ENCODE peak calls at places on chromosomes 1 and 21, in nine cellular contexts. One of them, this sample, is unnamed. For H3K4me1, the result is how much of the 10 kb centered on the place peaks cover.

GRCh38 chr1:93395195-93395594 is 49.5 kb downstream of the DR1 start:
- DNase-seq in GM23338: no peak
- DNase-seq in HepG2: peak
- DNase-seq in stomach: no peak
- DNase-seq in tibial artery: no peak
- DNase-seq in CD8-positive, alpha-beta T cell: no peak
- DNase-seq in breast epithelium: no peak
- DNase-seq in mesendoderm: peak
- DNase-seq in ovary: no peak
- DNase-seq in this sample: no peak

GRCh38 chr1:94529416-94529815 is 12.1 kb downstream of the F3 start:
- DNase-seq in GM23338: no peak
- DNase-seq in HepG2: no peak
- DNase-seq in stomach: no peak
- DNase-seq in tibial artery: no peak
- DNase-seq in CD8-positive, alpha-beta T cell: no peak
- DNase-seq in breast epithelium: no peak
- DNase-seq in mesendoderm: no peak
- DNase-seq in ovary: no peak
- DNase-seq in this sample: no peak

GRCh38 chr1:30798389-30798951 is 40.9 kb upstream of the LAPTM5 start:
- DNase-seq in GM23338: no peak
- DNase-seq in HepG2: no peak
- DNase-seq in stomach: peak
- DNase-seq in tibial artery: peak
- DNase-seq in CD8-positive, alpha-beta T cell: no peak
- DNase-seq in breast epithelium: no peak
- DNase-seq in mesendoderm: no peak
- DNase-seq in ovary: no peak
- DNase-seq in this sample: no peak

GRCh38 chr1:151533870-151534269 is 6.2 kb upstream of the TUFT1 start:
- DNase-seq in GM23338: no peak
- DNase-seq in HepG2: no peak
- DNase-seq in stomach: no peak
- DNase-seq in tibial artery: no peak
- DNase-seq in CD8-positive, alpha-beta T cell: no peak
- DNase-seq in breast epithelium: no peak
- DNase-seq in mesendoderm: no peak
- DNase-seq in ovary: no peak
- DNase-seq in this sample: no peak

GRCh38 chr1:209349372-209350324 is 233.9 kb upstream of the CAMK1G start:
- DNase-seq in GM23338: no peak
- DNase-seq in HepG2: no peak
- DNase-seq in stomach: no peak
- DNase-seq in tibial artery: no peak
- DNase-seq in CD8-positive, alpha-beta T cell: no peak
- DNase-seq in breast epithelium: no peak
- DNase-seq in mesendoderm: peak
- DNase-seq in ovary: no peak
- DNase-seq in this sample: no peak

GRCh38 chr1:65059930-65060538 is 88.0 kb upstream of the AK4 start:
- DNase-seq in GM23338: peak
- DNase-seq in HepG2: peak
- DNase-seq in stomach: no peak
- DNase-seq in tibial artery: no peak
- DNase-seq in CD8-positive, alpha-beta T cell: no peak
- DNase-seq in breast epithelium: no peak
- DNase-seq in mesendoderm: peak
- DNase-seq in ovary: no peak
- DNase-seq in this sample: no peak

GRCh38 chr1:63693956-63694607 is 79.7 kb upstream of the ROR1 start:
- DNase-seq in GM23338: no peak
- DNase-seq in HepG2: no peak
- DNase-seq in stomach: no peak
- DNase-seq in tibial artery: no peak
- DNase-seq in CD8-positive, alpha-beta T cell: no peak
- DNase-seq in breast epithelium: no peak
- DNase-seq in mesendoderm: no peak
- DNase-seq in ovary: no peak
- DNase-seq in this sample: no peak

GRCh38 chr1:157025321-157025720 is 20.2 kb downstream of the ARHGEF11 start:
- DNase-seq in GM23338: no peak
- DNase-seq in HepG2: no peak
- DNase-seq in stomach: no peak
- DNase-seq in tibial artery: no peak
- DNase-seq in CD8-positive, alpha-beta T cell: no peak
- DNase-seq in breast epithelium: no peak
- DNase-seq in mesendoderm: no peak
- DNase-seq in ovary: no peak
- DNase-seq in this sample: no peak

GRCh38 chr21:39095681-39096080 is 87.6 kb downstream of the PSMG1 start:
- DNase-seq in GM23338: no peak
- DNase-seq in HepG2: no peak
- DNase-seq in stomach: no peak
- DNase-seq in tibial artery: no peak
- DNase-seq in CD8-positive, alpha-beta T cell: no peak
- DNase-seq in breast epithelium: no peak
- DNase-seq in mesendoderm: no peak
- DNase-seq in ovary: no peak
- DNase-seq in this sample: no peak
- H3K4me1 ChIP-seq in GM23338: under half
- H3K4me1 ChIP-seq in HepG2: half or more
- H3K4me1 ChIP-seq in stomach: under half
- H3K4me1 ChIP-seq in tibial artery: under half
- H3K4me1 ChIP-seq in CD8-positive, alpha-beta T cell: under half
- H3K4me1 ChIP-seq in breast epithelium: under half
- H3K4me1 ChIP-seq in mesendoderm: under half
- H3K4me1 ChIP-seq in ovary: under half
- H3K4me1 ChIP-seq in this sample: under half

GRCh38 chr1:178933709-178934573 is 63.1 kb upstream of the ANGPTL1 start:
- DNase-seq in GM23338: no peak
- DNase-seq in HepG2: no peak
- DNase-seq in stomach: no peak
- DNase-seq in tibial artery: no peak
- DNase-seq in CD8-positive, alpha-beta T cell: no peak
- DNase-seq in breast epithelium: no peak
- DNase-seq in mesendoderm: no peak
- DNase-seq in ovary: no peak
- DNase-seq in this sample: no peak

GRCh38 chr1:178935610-178936009 is 64.7 kb upstream of the ANGPTL1 start:
- DNase-seq in GM23338: no peak
- DNase-seq in HepG2: no peak
- DNase-seq in stomach: no peak
- DNase-seq in tibial artery: no peak
- DNase-seq in CD8-positive, alpha-beta T cell: peak
- DNase-seq in breast epithelium: no peak
- DNase-seq in mesendoderm: no peak
- DNase-seq in ovary: no peak
- DNase-seq in this sample: no peak

GRCh38 chr1:178932966-178933603 is 62.2 kb upstream of the ANGPTL1 start:
- DNase-seq in GM23338: no peak
- DNase-seq in HepG2: no peak
- DNase-seq in stomach: no peak
- DNase-seq in tibial artery: no peak
- DNase-seq in CD8-positive, alpha-beta T cell: no peak
- DNase-seq in breast epithelium: no peak
- DNase-seq in mesendoderm: no peak
- DNase-seq in ovary: no peak
- DNase-seq in this sample: no peak

GRCh38 chr1:178932552-178932906 is 61.7 kb upstream of the ANGPTL1 start:
- DNase-seq in GM23338: no peak
- DNase-seq in HepG2: no peak
- DNase-seq in stomach: no peak
- DNase-seq in tibial artery: no peak
- DNase-seq in CD8-positive, alpha-beta T cell: no peak
- DNase-seq in breast epithelium: no peak
- DNase-seq in mesendoderm: no peak
- DNase-seq in ovary: no peak
- DNase-seq in this sample: no peak

DNA sequence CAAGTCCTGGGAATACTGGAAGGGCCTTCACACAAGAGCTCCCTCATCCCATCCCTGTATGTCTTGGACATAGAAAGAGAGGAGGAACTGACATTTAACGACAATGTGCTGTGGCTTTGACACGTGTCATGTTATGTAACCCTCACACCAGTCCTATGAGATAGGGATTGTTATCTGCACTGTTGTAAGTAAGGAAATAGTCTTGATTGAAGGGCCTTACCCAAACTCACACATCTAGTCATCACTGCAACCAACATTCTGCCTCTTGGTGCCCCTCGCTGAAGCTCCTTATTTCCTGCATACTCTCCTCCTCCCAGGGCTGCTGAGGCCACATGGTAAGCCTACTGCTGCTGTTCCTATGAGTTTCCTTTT is 63.7 kb upstream of the ANGPTL1 start:
- DNase-seq in GM23338: no peak
- DNase-seq in HepG2: no peak
- DNase-seq in stomach: no peak
- DNase-seq in tibial artery: no peak
- DNase-seq in CD8-positive, alpha-beta T cell: no peak
- DNase-seq in breast epithelium: no peak
- DNase-seq in mesendoderm: no peak
- DNase-seq in ovary: no peak
- DNase-seq in this sample: no peak
- H3K27ac ChIP-seq in GM23338: no peak
- H3K27ac ChIP-seq in HepG2: no peak
- H3K27ac ChIP-seq in stomach: peak
- H3K27ac ChIP-seq in tibial artery: peak
- H3K27ac ChIP-seq in CD8-positive, alpha-beta T cell: no peak
- H3K27ac ChIP-seq in breast epithelium: no peak
- H3K27ac ChIP-seq in mesendoderm: no peak
- H3K27ac ChIP-seq in ovary: peak
- H3K27ac ChIP-seq in this sample: no peak

GRCh38 chr1:201641524-201642253 is 102.8 kb downstream of the NAV1 start:
- DNase-seq in GM23338: no peak
- DNase-seq in HepG2: no peak
- DNase-seq in stomach: no peak
- DNase-seq in tibial artery: no peak
- DNase-seq in CD8-positive, alpha-beta T cell: no peak
- DNase-seq in breast epithelium: no peak
- DNase-seq in mesendoderm: no peak
- DNase-seq in ovary: no peak
- DNase-seq in this sample: no peak
- H3K4me3 ChIP-seq in GM23338: no peak
- H3K4me3 ChIP-seq in HepG2: no peak
- H3K4me3 ChIP-seq in stomach: no peak
- H3K4me3 ChIP-seq in tibial artery: no peak
- H3K4me3 ChIP-seq in CD8-positive, alpha-beta T cell: no peak
- H3K4me3 ChIP-seq in breast epithelium: no peak
- H3K4me3 ChIP-seq in mesendoderm: no peak
- H3K4me3 ChIP-seq in ovary: no peak
- H3K4me3 ChIP-seq in this sample: no peak

GRCh38 chr1:36341626-36342320 is 18.3 kb upstream of the EVA1B start:
- DNase-seq in GM23338: no peak
- DNase-seq in HepG2: no peak
- DNase-seq in stomach: no peak
- DNase-seq in tibial artery: no peak
- DNase-seq in CD8-positive, alpha-beta T cell: no peak
- DNase-seq in breast epithelium: no peak
- DNase-seq in mesendoderm: no peak
- DNase-seq in ovary: no peak
- DNase-seq in this sample: no peak
- H3K4me1 ChIP-seq in GM23338: under half
- H3K4me1 ChIP-seq in HepG2: under half
- H3K4me1 ChIP-seq in stomach: under half
- H3K4me1 ChIP-seq in tibial artery: under half
- H3K4me1 ChIP-seq in CD8-positive, alpha-beta T cell: under half
- H3K4me1 ChIP-seq in breast epithelium: under half
- H3K4me1 ChIP-seq in mesendoderm: under half
- H3K4me1 ChIP-seq in ovary: under half
- H3K4me1 ChIP-seq in this sample: under half

DNA sequence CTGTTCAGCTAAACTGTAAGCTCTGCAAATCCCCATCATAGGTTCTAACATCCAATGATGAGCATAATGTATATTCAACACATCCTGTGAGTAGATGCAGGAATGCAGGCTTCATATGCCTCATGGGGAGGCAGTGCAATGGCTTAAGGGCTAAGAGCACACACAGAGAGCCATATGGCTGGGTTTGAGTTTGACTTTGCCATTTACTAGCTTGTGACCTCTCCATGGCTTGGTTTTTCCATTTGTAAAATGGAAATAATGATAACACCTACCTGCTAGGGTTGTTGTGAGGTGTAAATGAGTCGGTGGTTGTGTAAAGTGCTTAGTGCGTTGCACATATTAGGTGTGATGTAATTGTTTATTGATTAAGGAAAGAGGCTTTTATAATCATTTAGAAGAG is 13.4 kb downstream of the RCSD1 start:
- DNase-seq in GM23338: no peak
- DNase-seq in HepG2: no peak
- DNase-seq in stomach: no peak
- DNase-seq in tibial artery: no peak
- DNase-seq in CD8-positive, alpha-beta T cell: no peak
- DNase-seq in breast epithelium: no peak
- DNase-seq in mesendoderm: no peak
- DNase-seq in ovary: no peak
- DNase-seq in this sample: no peak
- H3K27ac ChIP-seq in GM23338: no peak
- H3K27ac ChIP-seq in HepG2: no peak
- H3K27ac ChIP-seq in stomach: no peak
- H3K27ac ChIP-seq in tibial artery: no peak
- H3K27ac ChIP-seq in CD8-positive, alpha-beta T cell: no peak
- H3K27ac ChIP-seq in breast epithelium: no peak
- H3K27ac ChIP-seq in mesendoderm: no peak
- H3K27ac ChIP-seq in ovary: no peak
- H3K27ac ChIP-seq in this sample: no peak

This sample was measured in CD4-positive, alpha-beta memory T cell.